ENCODE peak calls at places on chromosomes 1 and 21, in seven cellular contexts. Y, N, G, P, Z, L and W are unnamed samples.

GRCh38 chr1:35717911-35718476 is 690 bp downstream of the C1orf216 start:
- DNase-seq in G (peak), Y (no peak), L (peak), Z (peak), N (peak), P (peak), W (no peak)

GRCh38 chr1:42941640-42942330 is 16.9 kb downstream of the SLC2A1 start:
- DNase-seq in Z (peak), L (peak), G (peak), N (peak), Y (peak), P (peak), W (peak)

GRCh38 chr1:39132505-39133339 is 71.8 kb upstream of the MACF1 start:
- DNase-seq in L (peak), Y (no peak), G (peak), P (peak), Z (peak), N (no peak), W (peak)

GRCh38 chr1:218476385-218476784 is 131.2 kb downstream of the TGFB2 start:
- DNase-seq in G (peak), N (no peak), Y (no peak), Z (no peak), P (peak), L (no peak), W (peak)

GRCh38 chr1:2193514-2194251 is 889 bp downstream of the FAAP20 start:
- DNase-seq in Z (no peak), Y (no peak), N (no peak), G (no peak), P (no peak), L (no peak), W (no peak)

GRCh38 chr1:168266644-168267186 is 14.0 kb upstream of the TBX19 start:
- DNase-seq in N (no peak), L (peak), G (peak), P (no peak), Y (no peak), Z (no peak), W (no peak)

GRCh38 chr1:224929335-224930237 is at the start of gene DNAH14:
- DNase-seq in L (peak), Z (no peak), Y (peak), G (peak), P (peak), N (peak), W (peak)

GRCh38 chr1:31587720-31588423 is 11.6 kb downstream of the TINAGL1 start:
- DNase-seq in N (no peak), L (peak), G (no peak), Z (peak), Y (peak), P (peak), W (peak)

GRCh38 chr1:244048566-244049141 is 2.4 kb upstream of the ZBTB18 start:
- DNase-seq in G (no peak), Z (no peak), L (no peak), P (peak), N (no peak), Y (no peak), W (no peak)

GRCh38 chr1:26838474-26839338 is 12.2 kb downstream of the ZDHHC18 start:
- DNase-seq in Z (no peak), Y (peak), P (no peak), L (no peak), N (no peak), G (no peak), W (peak)

GRCh38 chr1:248815407-248816034 is 10.2 kb downstream of the SH3BP5L start:
- DNase-seq in N (no peak), L (no peak), P (no peak), Z (no peak), Y (no peak), G (no peak), W (no peak)

GRCh38 chr1:112904831-112905227 is 51.2 kb downstream of the SLC16A1 start:
- DNase-seq in G (no peak), Z (no peak), P (peak), L (no peak), Y (no peak), N (no peak), W (peak)

GRCh38 chr1:211089536-211089935 is 44.4 kb downstream of the KCNH1 start:
- DNase-seq in Y (no peak), L (no peak), Z (no peak), P (no peak), N (no peak), G (no peak), W (no peak)

GRCh38 chr1:93434088-93434487 is 13.8 kb upstream of the FNBP1L start:
- DNase-seq in Z (no peak), G (no peak), L (no peak), P (no peak), N (no peak), Y (no peak), W (no peak)

GRCh38 chr21:37688952-37689659 is 227.2 kb downstream of the KCNJ6 start:
- DNase-seq in N (no peak), G (no peak), Z (no peak), L (no peak), Y (no peak), P (no peak), W (no peak)

GRCh38 chr1:227869851-227870305 is 54.4 kb downstream of the PRSS38 start:
- DNase-seq in Y (no peak), P (no peak), Z (no peak), L (no peak), G (peak), N (peak), W (no peak)

GRCh38 chr1:53022179-53022578 is 39.8 kb upstream of the PODN start:
- DNase-seq in Z (no peak), N (no peak), Y (no peak), L (no peak), P (no peak), G (no peak), W (no peak)
- TF ChIP-seq CTCF in Z (no peak), N (no peak), Y (no peak), L (no peak), P (no peak), G (no peak), W (no peak)

GRCh38 chr1:102872097-102872496 is 236.2 kb downstream of the COL11A1 start:
- DNase-seq in L (no peak), P (no peak), G (no peak), N (no peak), Y (no peak), Z (no peak), W (no peak)
- TF ChIP-seq CTCF in L (peak), P (no peak), G (no peak), N (no peak), Y (peak), Z (no peak), W (peak)

DNA sequence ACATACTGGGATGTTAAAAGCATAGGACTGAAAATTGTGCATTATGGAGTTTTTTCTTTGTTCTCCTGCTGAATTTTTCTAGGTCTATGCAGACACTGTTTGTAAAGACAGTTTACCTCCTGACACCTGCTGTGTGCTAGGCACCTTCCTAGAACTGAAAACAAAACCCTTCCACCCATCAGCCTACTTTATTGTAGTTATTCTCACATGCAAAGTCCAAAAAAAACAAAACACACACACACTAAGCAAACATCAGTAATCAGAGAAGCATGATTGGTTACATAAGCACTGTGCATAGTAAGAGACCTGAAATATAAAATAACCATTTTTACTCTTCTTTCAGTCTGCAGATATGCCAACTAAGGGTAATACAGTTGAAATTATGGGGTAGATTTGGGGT is 195.1 kb downstream of the CRB1 start:
- DNase-seq in P (no peak), N (no peak), L (no peak), G (peak), Z (no peak), Y (no peak), W (no peak)
- TF ChIP-seq CTCF in P (no peak), N (no peak), L (no peak), G (no peak), Z (no peak), Y (no peak), W (no peak)

DNA sequence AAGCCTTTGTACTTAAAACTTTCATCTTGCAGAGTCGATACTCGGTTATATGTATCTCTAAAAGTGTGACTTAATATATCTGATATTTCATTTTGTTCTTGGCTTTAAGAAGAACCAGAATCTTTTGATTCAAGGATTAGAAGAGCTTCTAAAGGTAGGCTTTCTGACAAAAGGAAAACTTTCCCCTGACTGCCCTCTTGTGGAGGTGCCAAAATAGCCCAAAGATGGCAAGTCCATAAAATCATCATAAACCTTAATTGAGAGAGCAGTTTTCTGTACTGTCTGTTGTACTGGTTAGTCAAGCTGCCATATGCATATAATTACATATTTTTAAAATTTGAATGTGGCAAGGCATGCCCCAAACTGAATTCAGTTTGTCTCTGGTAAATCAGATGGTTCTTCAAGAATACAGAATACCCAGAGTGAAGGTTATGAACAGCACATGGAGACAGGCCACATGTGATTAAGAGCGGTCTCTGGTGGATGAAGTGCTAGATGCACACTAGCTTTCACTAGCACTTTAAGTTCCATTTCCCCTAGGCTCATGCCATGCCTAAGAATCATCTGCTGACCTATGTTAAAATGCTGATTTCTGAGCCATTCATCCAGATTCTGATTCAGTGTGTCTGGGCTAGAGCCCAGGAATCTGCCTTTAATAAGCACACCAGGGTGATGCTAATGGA is 27.7 kb upstream of the ELAVL4 start:
- DNase-seq in P (no peak), N (no peak), Z (no peak), G (no peak), Y (no peak), L (peak), W (no peak)
- TF ChIP-seq CTCF in P (no peak), N (no peak), Z (no peak), G (no peak), Y (peak), L (peak), W (peak)

GRCh38 chr1:201665036-201665435 is 126.1 kb downstream of the NAV1 start:
- DNase-seq in Z (no peak), N (no peak), Y (no peak), G (no peak), P (no peak), L (no peak), W (no peak)
- TF ChIP-seq CTCF in Z (no peak), N (no peak), Y (no peak), G (no peak), P (no peak), L (no peak), W (no peak)

GRCh38 chr1:173127369-173128307 is 76.9 kb upstream of the TNFSF18 start:
- DNase-seq in Z (no peak), N (no peak), Y (no peak), G (no peak), P (no peak), L (no peak), W (no peak)
- TF ChIP-seq CTCF in Z (no peak), N (no peak), Y (no peak), G (no peak), P (no peak), L (no peak), W (no peak)

GRCh38 chr1:85560305-85560704 is 20.3 kb upstream of the CCN1 start:
- DNase-seq in Y (no peak), P (no peak), L (no peak), N (no peak), Z (no peak), G (no peak), W (no peak)

GRCh38 chr1:85566890-85567289 is 13.7 kb upstream of the CCN1 start:
- DNase-seq in P (no peak), G (peak), Z (no peak), Y (no peak), N (no peak), L (no peak), W (no peak)

GRCh38 chr1:85568660-85569059 is 11.9 kb upstream of the CCN1 start:
- DNase-seq in Z (no peak), N (no peak), G (no peak), L (no peak), Y (no peak), P (no peak), W (peak)

GRCh38 chr1:85559890-85560289 is 20.7 kb upstream of the CCN1 start:
- DNase-seq in P (no peak), Y (no peak), Z (no peak), N (no peak), L (no peak), G (no peak), W (no peak)

GRCh38 chr1:85563139-85563538 is 17.4 kb upstream of the CCN1 start:
- DNase-seq in G (peak), Y (no peak), Z (no peak), N (no peak), L (no peak), P (no peak), W (no peak)
- TF ChIP-seq CTCF in G (no peak), Y (no peak), Z (no peak), N (no peak), L (no peak), P (no peak), W (no peak)

GRCh38 chr1:12031039-12031980 is 12.0 kb downstream of the MIIP start:
- DNase-seq in Z (no peak), G (peak), Y (peak), N (no peak), P (peak), L (peak), W (no peak)
- TF ChIP-seq CTCF in Z (no peak), G (peak), Y (peak), N (peak), P (peak), L (peak), W (peak)

DNA sequence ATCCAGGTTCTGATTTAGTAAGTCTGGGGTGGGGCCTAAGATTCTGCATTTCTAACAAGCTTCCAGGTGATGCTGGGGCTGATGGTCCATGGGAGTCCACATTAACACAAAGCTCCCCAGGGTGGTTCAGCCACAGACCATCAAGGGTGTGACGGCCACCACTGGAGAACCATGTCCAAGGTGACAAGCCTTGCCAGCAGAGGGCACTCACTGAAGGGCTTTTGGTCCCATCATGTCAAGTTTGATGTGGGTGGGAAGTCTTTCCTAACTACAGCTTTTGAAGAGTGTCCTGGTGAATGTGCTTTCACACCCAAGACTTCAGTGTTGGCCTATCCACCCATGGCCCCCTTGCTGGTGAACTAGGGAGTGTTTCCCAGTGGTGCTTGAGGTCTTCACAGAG is 67.1 kb downstream of the UBE2T start:
- DNase-seq in Y (peak), Z (no peak), G (peak), N (no peak), L (peak), P (no peak), W (peak)
- TF ChIP-seq CTCF in Y (peak), Z (no peak), G (peak), N (peak), L (peak), P (no peak), W (peak)

GRCh38 chr1:195733408-195733807 is 874.8 kb downstream of the KCNT2 start:
- DNase-seq in N (no peak), P (no peak), L (no peak), G (no peak), Y (no peak), Z (no peak), W (no peak)

GRCh38 chr1:195735140-195735539 is 873.1 kb downstream of the KCNT2 start:
- DNase-seq in N (no peak), Y (no peak), P (no peak), G (no peak), Z (no peak), L (no peak), W (no peak)

GRCh38 chr1:195731385-195731784 is 876.9 kb downstream of the KCNT2 start:
- DNase-seq in L (no peak), Z (no peak), G (no peak), P (no peak), Y (no peak), N (no peak), W (no peak)

GRCh38 chr1:195738971-195739650 is 869.1 kb downstream of the KCNT2 start:
- DNase-seq in Z (no peak), P (no peak), Y (no peak), N (no peak), G (no peak), L (no peak), W (no peak)

GRCh38 chr1:195733826-195734225 is 874.4 kb downstream of the KCNT2 start:
- DNase-seq in Z (no peak), L (peak), G (no peak), N (no peak), Y (peak), P (no peak), W (no peak)
- TF ChIP-seq CTCF in Z (no peak), L (peak), G (peak), N (peak), Y (peak), P (no peak), W (peak)